ENCODE peak calls at places on chromosomes 16 and 17, in four cellular contexts. One of them, this sample, is unnamed.

GRCh38 chr17:28057731-28058246 is 15.3 kb downstream of the NLK start:
- DNase-seq in uterus: no peak
- DNase-seq in RWPE2: no peak
- DNase-seq in CD4-positive, alpha-beta memory T cell: no peak
- DNase-seq in this sample: peak; percentile 53

GRCh38 chr17:58991718-58992331 is 114.9 kb downstream of the TRIM37 start:
- DNase-seq in CD4-positive, alpha-beta memory T cell: no peak
- DNase-seq in RWPE2: no peak
- DNase-seq in uterus: no peak
- DNase-seq in this sample: no peak

GRCh38 chr17:18025596-18026407 is 13.2 kb downstream of the ATPAF2 start:
- DNase-seq in RWPE2: peak; percentile 59
- DNase-seq in CD4-positive, alpha-beta memory T cell: no peak
- DNase-seq in uterus: no peak
- DNase-seq in this sample: no peak

GRCh38 chr16:84421081-84421937 is 53.0 kb downstream of the ATP2C2 start:
- DNase-seq in uterus: no peak
- DNase-seq in CD4-positive, alpha-beta memory T cell: no peak
- DNase-seq in RWPE2: no peak
- DNase-seq in this sample: no peak

GRCh38 chr16:88014201-88014781 is 63.1 kb downstream of the BANP start:
- DNase-seq in RWPE2: no peak
- DNase-seq in CD4-positive, alpha-beta memory T cell: no peak
- DNase-seq in uterus: no peak
- DNase-seq in this sample: no peak

GRCh38 chr17:28180449-28180848 is 138.0 kb downstream of the NLK start:
- DNase-seq in CD4-positive, alpha-beta memory T cell: no peak
- DNase-seq in uterus: no peak
- DNase-seq in RWPE2: no peak
- DNase-seq in this sample: no peak

GRCh38 chr17:68349157-68349556 is 57.9 kb downstream of the ARSG start:
- DNase-seq in uterus: no peak
- DNase-seq in RWPE2: no peak
- DNase-seq in CD4-positive, alpha-beta memory T cell: no peak
- DNase-seq in this sample: no peak

GRCh38 chr17:42406602-42407288 is 16.3 kb downstream of the CAVIN1 start:
- DNase-seq in uterus: peak; percentile 55
- DNase-seq in RWPE2: no peak
- DNase-seq in CD4-positive, alpha-beta memory T cell: no peak
- DNase-seq in this sample: no peak

GRCh38 chr16:35391328-35391727 is 1931.9 kb downstream of the TP53TG3F start:
- DNase-seq in uterus: no peak
- DNase-seq in RWPE2: no peak
- DNase-seq in CD4-positive, alpha-beta memory T cell: no peak
- DNase-seq in this sample: peak; percentile 47

GRCh38 chr17:68824707-68825106 is 130.5 kb downstream of the ABCA8 start:
- DNase-seq in CD4-positive, alpha-beta memory T cell: no peak
- DNase-seq in RWPE2: no peak
- DNase-seq in uterus: no peak
- DNase-seq in this sample: no peak

GRCh38 chr17:61440697-61441096 is 11.5 kb upstream of the TBX4 start:
- DNase-seq in RWPE2: no peak
- DNase-seq in CD4-positive, alpha-beta memory T cell: no peak
- DNase-seq in uterus: no peak
- DNase-seq in this sample: no peak

GRCh38 chr17:77473615-77474226 is 333.0 kb downstream of the SEC14L1 start:
- DNase-seq in CD4-positive, alpha-beta memory T cell: no peak
- DNase-seq in RWPE2: no peak
- DNase-seq in uterus: no peak
- DNase-seq in this sample: no peak

GRCh38 chr17:76716146-76716833 is 5.5 kb upstream of the MXRA7 start:
- DNase-seq in CD4-positive, alpha-beta memory T cell: peak; percentile 59
- DNase-seq in RWPE2: no peak
- DNase-seq in uterus: no peak
- DNase-seq in this sample: peak; percentile 97

GRCh38 chr16:66115373-66115772 is 251.1 kb upstream of the CDH5 start:
- DNase-seq in CD4-positive, alpha-beta memory T cell: no peak
- DNase-seq in uterus: no peak
- DNase-seq in RWPE2: no peak
- DNase-seq in this sample: no peak

GRCh38 chr17:57577751-57578607 is 167.1 kb downstream of the CCDC182 start:
- DNase-seq in CD4-positive, alpha-beta memory T cell: no peak
- DNase-seq in RWPE2: no peak
- DNase-seq in uterus: peak; percentile 80
- DNase-seq in this sample: no peak

GRCh38 chr16:88716601-88717001 is 10.3 kb downstream of the CTU2 start:
- DNase-seq in uterus: no peak
- DNase-seq in RWPE2: no peak
- DNase-seq in CD4-positive, alpha-beta memory T cell: no peak
- DNase-seq in this sample: no peak

GRCh38 chr17:40497704-40498103 is 3.7 kb downstream of the TNS4 start:
- DNase-seq in CD4-positive, alpha-beta memory T cell: no peak
- DNase-seq in RWPE2: no peak
- DNase-seq in uterus: no peak
- DNase-seq in this sample: no peak

GRCh38 chr16:25264599-25264998 is 7.0 kb upstream of the ZKSCAN2 start:
- DNase-seq in CD4-positive, alpha-beta memory T cell: no peak
- DNase-seq in RWPE2: no peak
- DNase-seq in uterus: no peak
- DNase-seq in this sample: no peak

GRCh38 chr16:85087899-85088569 is 24.2 kb downstream of the CIBAR2 start:
- DNase-seq in CD4-positive, alpha-beta memory T cell: no peak
- DNase-seq in RWPE2: no peak
- DNase-seq in uterus: no peak
- DNase-seq in this sample: no peak

GRCh38 chr16:79381552-79382042 is 218.9 kb downstream of the MAF start:
- DNase-seq in RWPE2: no peak
- DNase-seq in uterus: no peak
- DNase-seq in CD4-positive, alpha-beta memory T cell: peak; percentile 24
- DNase-seq in this sample: peak; percentile 4

GRCh38 chr16:21162661-21163151 is 4.2 kb downstream of the LDAF1 start:
- DNase-seq in uterus: peak; percentile 46
- DNase-seq in CD4-positive, alpha-beta memory T cell: no peak
- DNase-seq in RWPE2: no peak
- DNase-seq in this sample: no peak

GRCh38 chr17:48727415-48728175 is 955 bp downstream of the HOXB13 start:
- DNase-seq in RWPE2: peak; percentile 41
- DNase-seq in uterus: no peak
- DNase-seq in CD4-positive, alpha-beta memory T cell: no peak
- DNase-seq in this sample: no peak

GRCh38 chr17:48725294-48726064 is 2.5 kb downstream of the PRAC2 start:
- DNase-seq in uterus: no peak
- DNase-seq in RWPE2: peak; percentile 64
- DNase-seq in CD4-positive, alpha-beta memory T cell: no peak
- DNase-seq in this sample: no peak

GRCh38 chr17:48728232-48729231 is at the start of gene HOXB13:
- DNase-seq in CD4-positive, alpha-beta memory T cell: no peak
- DNase-seq in RWPE2: peak; percentile 69
- DNase-seq in uterus: no peak
- DNase-seq in this sample: peak; percentile 59

GRCh38 chr17:48726182-48726915 is 2.2 kb downstream of the HOXB13 start:
- DNase-seq in uterus: no peak
- DNase-seq in CD4-positive, alpha-beta memory T cell: no peak
- DNase-seq in RWPE2: peak; percentile 45
- DNase-seq in this sample: no peak

GRCh38 chr17:48726916-48727286 is 1.6 kb downstream of the HOXB13 start:
- DNase-seq in RWPE2: peak; percentile 51
- DNase-seq in CD4-positive, alpha-beta memory T cell: no peak
- DNase-seq in uterus: no peak
- DNase-seq in this sample: no peak
- H3K4me3 ChIP-seq in RWPE2: no peak overlapping the region
- H3K4me3 ChIP-seq in CD4-positive, alpha-beta memory T cell: no peak overlapping the region
- H3K4me3 ChIP-seq in uterus: no peak overlapping the region
- H3K4me3 ChIP-seq in this sample: no peak overlapping the region

GRCh38 chr16:30381351-30382041 is 865 bp downstream of the SEPTIN1 start:
- DNase-seq in CD4-positive, alpha-beta memory T cell: no peak
- DNase-seq in uterus: no peak
- DNase-seq in RWPE2: no peak
- DNase-seq in this sample: peak; percentile 77

GRCh38 chr16:30380801-30381208 is 1.6 kb downstream of the SEPTIN1 start:
- DNase-seq in CD4-positive, alpha-beta memory T cell: no peak
- DNase-seq in RWPE2: no peak
- DNase-seq in uterus: no peak
- DNase-seq in this sample: peak; percentile 35

GRCh38 chr16:30379165-30379783 is 3.1 kb downstream of the SEPTIN1 start:
- DNase-seq in uterus: no peak
- DNase-seq in CD4-positive, alpha-beta memory T cell: no peak
- DNase-seq in RWPE2: no peak
- DNase-seq in this sample: no peak

GRCh38 chr16:30380072-30380471 is 2.3 kb downstream of the SEPTIN1 start:
- DNase-seq in RWPE2: no peak
- DNase-seq in CD4-positive, alpha-beta memory T cell: no peak
- DNase-seq in uterus: no peak
- DNase-seq in this sample: no peak

GRCh38 chr16:30382398-30383015 is at the start of gene SEPTIN1:
- DNase-seq in uterus: no peak
- DNase-seq in RWPE2: no peak
- DNase-seq in CD4-positive, alpha-beta memory T cell: peak; percentile 78
- DNase-seq in this sample: peak; percentile 89
- H3K4me3 ChIP-seq in uterus: no peak within 1 kb of the TSS
- H3K4me3 ChIP-seq in RWPE2: no peak within 1 kb of the TSS
- H3K4me3 ChIP-seq in CD4-positive, alpha-beta memory T cell: peak within 1 kb of the TSS; percentile 88
- H3K4me3 ChIP-seq in this sample: peak within 1 kb of the TSS; percentile 82

DNA sequence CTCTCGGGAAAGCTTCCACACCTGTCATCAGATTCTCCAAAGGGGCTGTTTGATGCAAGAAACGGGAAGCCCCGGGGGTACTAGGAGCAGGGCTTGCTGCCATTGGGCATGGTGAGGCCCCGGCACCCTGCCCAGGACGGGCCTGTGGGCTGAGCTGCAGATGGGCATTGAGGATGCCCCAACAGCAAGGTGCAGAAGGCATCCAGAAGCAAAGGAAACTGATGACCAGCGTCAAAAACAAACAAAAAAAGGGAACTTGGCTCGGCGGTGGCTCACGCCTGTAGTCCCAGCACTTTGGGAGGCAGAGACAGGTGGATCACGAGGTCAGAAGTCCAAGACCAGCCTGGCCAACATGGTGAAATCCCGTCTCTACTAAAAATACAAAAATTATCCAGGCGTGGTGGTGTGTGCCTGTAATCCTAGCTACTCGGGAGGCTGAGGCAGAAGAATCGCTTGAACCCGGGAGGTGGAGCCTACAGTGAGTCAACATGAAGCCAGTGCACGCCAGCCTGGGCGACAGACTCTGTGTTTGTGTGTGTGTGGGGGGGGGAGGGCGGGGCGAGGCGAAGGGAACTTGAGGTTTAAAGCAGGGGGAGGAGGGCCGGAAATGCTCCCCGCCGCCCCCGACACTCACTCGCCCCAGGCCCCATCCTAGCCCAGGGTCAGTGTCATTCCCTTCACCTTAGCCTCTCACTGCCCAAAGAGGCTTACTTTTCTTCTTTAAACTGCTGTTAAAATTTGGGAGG is 1.7 kb upstream of the LIMD2 start:
- DNase-seq in RWPE2: no peak
- DNase-seq in uterus: no peak
- DNase-seq in CD4-positive, alpha-beta memory T cell: peak; percentile 72
- DNase-seq in this sample: peak; percentile 66
- H3K4me3 ChIP-seq in RWPE2: no peak overlapping the region
- H3K4me3 ChIP-seq in uterus: no peak overlapping the region
- H3K4me3 ChIP-seq in CD4-positive, alpha-beta memory T cell: peak overlapping the region; percentile 77
- H3K4me3 ChIP-seq in this sample: peak overlapping the region; percentile 32

DNA sequence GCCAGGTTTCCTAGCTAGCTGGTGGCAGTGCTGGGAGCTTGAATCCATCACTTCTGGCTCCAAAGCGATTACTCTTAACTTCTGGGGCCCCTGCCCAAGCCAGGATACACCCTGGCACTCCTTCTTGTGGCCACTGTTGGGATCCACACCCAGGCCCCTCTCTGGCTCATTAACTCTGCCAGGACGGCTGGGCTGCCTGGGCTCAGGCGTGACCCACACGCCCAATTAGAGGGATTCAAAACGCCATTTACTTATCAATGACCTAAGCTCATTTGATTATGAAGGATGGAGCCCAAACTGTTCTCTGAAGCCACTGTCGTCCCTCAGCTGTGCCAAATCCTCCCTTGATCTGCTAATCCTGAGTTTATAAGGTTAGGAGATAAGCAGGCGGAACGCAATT is 79.7 kb upstream of the BRD7 start:
- DNase-seq in CD4-positive, alpha-beta memory T cell: no peak
- DNase-seq in RWPE2: no peak
- DNase-seq in uterus: no peak
- DNase-seq in this sample: no peak
- H3K4me3 ChIP-seq in CD4-positive, alpha-beta memory T cell: no peak overlapping the region
- H3K4me3 ChIP-seq in RWPE2: no peak overlapping the region
- H3K4me3 ChIP-seq in uterus: no peak overlapping the region
- H3K4me3 ChIP-seq in this sample: no peak overlapping the region